ENCODE peak calls at places on chromosomes 6 and 20, in ten cellular contexts. L, D, W, I, X, R, J, Z, G and M are unnamed samples.
A peak's percentile ranks its signal among the peaks of the same experiment; 100 is the strongest.

GRCh38 chr6:161583561-161583960 is 309.7 kb upstream of the AGPAT4 start:
- DNase-seq in L (no peak), D (no peak), W (no peak), I (no peak), X (peak; percentile 25), R (no peak), J (no peak), Z (no peak), G (no peak), M (no peak)

GRCh38 chr20:61092199-61092598 is 159.9 kb upstream of the CDH4 start:
- DNase-seq in L (no peak), D (no peak), W (no peak), I (no peak), X (no peak), R (no peak), J (no peak), Z (no peak), G (no peak), M (no peak)

GRCh38 chr6:19394051-19394450 is 443.1 kb upstream of the ID4 start:
- DNase-seq in L (no peak), D (no peak), W (no peak), I (no peak), X (no peak), R (no peak), J (no peak), Z (no peak), G (no peak), M (no peak)

GRCh38 chr6:152981989-152982767 is 663 bp downstream of the FBXO5 start:
- DNase-seq in L (peak; percentile 12), D (no peak), W (no peak), I (no peak), X (no peak), R (no peak), J (no peak), Z (peak; percentile 50), G (peak; percentile 66), M (no peak)

GRCh38 chr6:142485256-142485655 is 183.4 kb downstream of the ADGRG6 start:
- DNase-seq in L (no peak), D (no peak), W (no peak), I (no peak), X (peak; percentile 40), R (no peak), J (peak; percentile 9), Z (no peak), G (no peak), M (no peak)

GRCh38 chr6:129765008-129765407 is 55.0 kb upstream of the ARHGAP18 start:
- DNase-seq in L (no peak), D (no peak), W (no peak), I (no peak), X (no peak), R (no peak), J (no peak), Z (no peak), G (no peak), M (no peak)

GRCh38 chr6:70385931-70386330 is 27.4 kb upstream of the FAM135A start:
- DNase-seq in L (no peak), D (no peak), W (no peak), I (no peak), X (no peak), R (no peak), J (peak; percentile 22), Z (no peak), G (no peak), M (no peak)

GRCh38 chr20:64037498-64038213 is 1.7 kb downstream of the C20orf204 start:
- DNase-seq in L (no peak), D (no peak), W (no peak), I (no peak), X (no peak), R (no peak), J (no peak), Z (no peak), G (no peak), M (no peak)

GRCh38 chr20:48463916-48464315 is 363.9 kb downstream of the PREX1 start:
- DNase-seq in L (peak; percentile 56), D (no peak), W (no peak), I (no peak), X (peak; percentile 69), R (no peak), J (peak; percentile 46), Z (no peak), G (no peak), M (no peak)

GRCh38 chr20:2729251-2729713 is 36.7 kb downstream of the EBF4 start:
- DNase-seq in L (no peak), D (no peak), W (no peak), I (no peak), X (no peak), R (peak; percentile 64), J (peak; percentile 82), Z (peak; percentile 65), G (peak; percentile 57), M (peak; percentile 62)

GRCh38 chr20:32474967-32475819 is 109.9 kb downstream of the NOL4L start:
- DNase-seq in L (peak; percentile 97), D (no peak), W (peak; percentile 93), I (peak; percentile 89), X (peak; percentile 95), R (no peak), J (peak; percentile 100), Z (no peak), G (peak; percentile 59), M (no peak)

GRCh38 chr6:158067436-158068015 is 85.9 kb downstream of the SYNJ2 start:
- DNase-seq in L (no peak), D (no peak), W (no peak), I (no peak), X (no peak), R (no peak), J (no peak), Z (no peak), G (no peak), M (no peak)

DNA sequence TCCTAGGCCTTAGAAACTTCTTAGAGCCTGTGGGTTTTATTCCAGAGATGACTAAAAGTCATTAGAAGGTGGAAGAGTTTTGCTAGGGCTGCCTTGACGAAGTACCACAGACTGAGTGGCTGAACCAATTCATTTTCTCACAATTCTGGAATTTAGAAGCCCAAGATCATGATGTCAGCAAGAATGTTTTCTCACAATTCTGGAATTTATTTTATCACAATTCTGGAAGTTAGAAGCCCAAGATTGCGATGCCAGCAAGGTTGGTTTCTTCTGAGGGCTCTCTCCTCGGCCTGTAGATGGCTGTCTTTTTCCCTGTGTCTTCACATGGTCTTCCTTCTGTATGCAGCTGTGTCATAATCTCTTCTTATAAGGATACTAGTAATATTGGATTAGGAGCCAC is 672.9 kb upstream of the MARCKS start:
- DNase-seq in L (no peak), D (no peak), W (no peak), I (no peak), X (peak; percentile 95), R (no peak), J (peak; percentile 77), Z (no peak), G (no peak), M (no peak)
- H3K27ac ChIP-seq in L (no peak overlapping the region), D (no peak overlapping the region), W (no peak overlapping the region), I (no peak overlapping the region), X (peak overlapping the region; percentile 92), R (no peak overlapping the region), J (no peak overlapping the region), Z (no peak overlapping the region), G (peak overlapping the region; percentile 82), M (no peak overlapping the region)

GRCh38 chr6:166758136-166758704 is 131.2 kb upstream of the RPS6KA2 start:
- DNase-seq in L (no peak), D (no peak), W (no peak), I (no peak), X (no peak), R (no peak), J (no peak), Z (no peak), G (no peak), M (no peak)
- H3K4me3 ChIP-seq in L (no peak overlapping the region), D (no peak overlapping the region), W (peak overlapping the region; percentile 20), I (peak overlapping the region; percentile 22), X (peak overlapping the region; percentile 51), R (peak overlapping the region; percentile 14), J (no peak overlapping the region), Z (no peak overlapping the region), G (no peak overlapping the region), M (no peak overlapping the region)

GRCh38 chr20:62640870-62641748 is 1.2 kb upstream of the SLCO4A1 start:
- DNase-seq in L (no peak), D (no peak), W (no peak), I (no peak), X (no peak), R (no peak), J (no peak), Z (peak; percentile 33), G (no peak), M (no peak)
- H3K4me1 ChIP-seq in L (peaks cover 31% of the 10 kb centered on the region), D (peaks cover 21% of the 10 kb centered on the region), W (peaks cover 45% of the 10 kb centered on the region), I (peaks cover 55% of the 10 kb centered on the region), X (no peaks in the 10 kb centered on the region), R (peaks cover 17% of the 10 kb centered on the region), J (no peaks in the 10 kb centered on the region), Z (peaks cover 25% of the 10 kb centered on the region), G (no peaks in the 10 kb centered on the region), M (peaks cover 14% of the 10 kb centered on the region)

DNA sequence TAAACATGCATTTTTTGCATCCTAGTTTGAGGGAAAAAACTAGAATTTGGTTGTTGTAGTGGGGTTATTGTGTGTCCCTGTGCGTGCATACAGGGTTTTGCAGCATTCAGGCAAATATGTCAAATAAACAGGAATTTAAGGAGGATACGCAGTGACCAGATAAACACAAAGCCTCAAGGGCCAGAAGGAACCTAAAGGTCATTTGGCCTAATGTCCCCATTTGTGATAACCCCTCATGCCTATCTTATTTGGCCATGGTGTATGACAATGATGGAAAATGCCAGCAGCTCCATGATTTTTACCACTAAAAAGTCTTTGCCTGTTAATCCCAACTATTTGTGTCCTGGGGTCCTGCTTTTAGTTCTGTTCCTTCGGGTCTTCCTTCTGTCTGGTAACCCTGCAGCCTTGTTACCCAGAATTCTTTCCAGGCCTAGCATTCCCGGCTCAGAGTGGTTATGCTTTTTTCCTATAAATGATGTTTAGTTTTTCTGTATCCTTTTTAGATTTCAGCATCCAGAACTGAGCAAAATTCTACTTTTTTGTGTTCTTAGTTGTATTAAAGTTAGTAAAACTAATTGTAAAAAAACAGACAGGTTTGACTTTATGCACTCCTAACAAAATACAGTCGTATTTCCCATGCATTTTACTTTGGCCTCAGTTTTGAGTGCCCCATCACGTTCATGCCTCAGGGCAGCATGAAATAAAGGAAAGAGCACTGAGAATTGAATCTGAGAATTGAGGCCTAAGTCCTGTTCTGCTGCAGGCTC is 4.4 kb downstream of the STX16 start:
- DNase-seq in L (no peak), D (no peak), W (no peak), I (no peak), X (no peak), R (no peak), J (no peak), Z (no peak), G (no peak), M (no peak)
- H3K27ac ChIP-seq in L (no peak overlapping the region), D (peak overlapping the region; percentile 16), W (no peak overlapping the region), I (no peak overlapping the region), X (no peak overlapping the region), R (no peak overlapping the region), J (no peak overlapping the region), Z (no peak overlapping the region), G (no peak overlapping the region), M (peak overlapping the region; percentile 93)